ENCODE peak calls at places on chromosomes 1 and 21, in five cellular contexts. W is adrenal gland, C is GM23248, U is WERI-Rb-1, B is psoas muscle. X is an unnamed sample. For H3K9me3, the result is how much of the 10 kb centered on the place peaks cover.

GRCh38 chr1:20634594-20635084 is 1.4 kb downstream of the PINK1 start:
- DNase-seq in W (peak), C (peak), U (peak), B (peak), X (peak)

GRCh38 chr1:112399456-112399855 is 3.4 kb downstream of the CTTNBP2NL start:
- DNase-seq in C (no peak), W (no peak), B (no peak), U (no peak), X (no peak)

GRCh38 chr1:112698366-112699310 is 8.3 kb downstream of the RHOC start:
- DNase-seq in W (peak), U (no peak), C (no peak), B (no peak), X (no peak)

GRCh38 chr1:31297273-31298247 is 728 bp downstream of the ZCCHC17 start:
- DNase-seq in B (no peak), C (peak), U (no peak), W (no peak), X (peak)

GRCh38 chr1:101262601-101263348 is 26.0 kb downstream of the S1PR1 start:
- DNase-seq in U (no peak), B (no peak), W (no peak), C (no peak), X (no peak)

GRCh38 chr1:39409055-39409816 is 82.2 kb upstream of the BMP8A start:
- DNase-seq in U (no peak), C (peak), B (peak), W (peak), X (peak)

GRCh38 chr1:157490337-157491165 is 61.8 kb downstream of the FCRL5 start:
- DNase-seq in C (peak), B (peak), W (peak), U (peak), X (peak)

GRCh38 chr1:93592636-93592949 is 89.0 kb downstream of the BCAR3 start:
- DNase-seq in C (no peak), B (no peak), W (no peak), U (no peak), X (no peak)

GRCh38 chr1:38991638-38992449 is 768 bp downstream of the AKIRIN1 start:
- DNase-seq in B (no peak), U (peak), W (peak), C (peak), X (peak)

GRCh38 chr21:42447732-42448131 is 44.0 kb downstream of the UBASH3A start:
- DNase-seq in W (no peak), B (no peak), C (no peak), U (no peak), X (no peak)

GRCh38 chr1:157813269-157813668 is 6.7 kb downstream of the FCRL1 start:
- DNase-seq in C (no peak), W (no peak), B (no peak), U (no peak), X (no peak)

GRCh38 chr1:55474168-55474786 is 259.1 kb upstream of the USP24 start:
- DNase-seq in B (no peak), C (peak), U (no peak), W (no peak), X (peak)

GRCh38 chr1:14836426-14837140 is 238.1 kb downstream of the KAZN start:
- DNase-seq in B (no peak), C (no peak), U (no peak), W (no peak), X (no peak)

GRCh38 chr1:207810173-207810572 is 58.3 kb downstream of the CD46 start:
- DNase-seq in U (peak), C (peak), B (no peak), W (no peak), X (peak)

GRCh38 chr1:235502601-235503332 is 1.5 kb downstream of the B3GALNT2 start:
- DNase-seq in U (no peak), B (no peak), C (peak), W (no peak), X (peak)

GRCh38 chr1:24635195-24635843 is 7.8 kb upstream of the SRRM1 start:
- DNase-seq in B (no peak), C (peak), U (no peak), W (no peak), X (peak)

GRCh38 chr1:3568815-3569435 is 42.4 kb downstream of the MEGF6 start:
- DNase-seq in C (no peak), B (no peak), U (no peak), W (no peak), X (no peak)

GRCh38 chr1:178086294-178087255 is 7.3 kb upstream of the RASAL2 start:
- DNase-seq in B (no peak), U (no peak), C (peak), W (no peak), X (no peak)

GRCh38 chr1:174021611-174022079 is 512 bp downstream of the RC3H1 start:
- DNase-seq in U (peak), B (peak), C (peak), W (peak), X (peak)

GRCh38 chr21:43331962-43332458 is 94.9 kb downstream of the SIK1 start:
- DNase-seq in W (peak), B (peak), U (no peak), C (peak), X (no peak)

GRCh38 chr1:11768821-11769220 is 6.8 kb downstream of the C1orf167 start:
- DNase-seq in B (no peak), U (no peak), C (peak), W (no peak), X (no peak)

GRCh38 chr1:225652726-225653462 is at the start of gene ENAH:
- DNase-seq in U (peak), C (peak), B (peak), W (peak), X (peak)

GRCh38 chr1:77218477-77219165 is 609 bp downstream of the PIGK start:
- DNase-seq in U (no peak), C (peak), W (no peak), B (no peak), X (peak)

GRCh38 chr1:35851175-35851869 is 31.7 kb upstream of the AGO1 start:
- DNase-seq in W (peak), B (no peak), U (no peak), C (peak), X (no peak)

GRCh38 chr1:168008595-168008994 is 71.7 kb upstream of the MPC2 start:
- DNase-seq in U (no peak), C (no peak), W (no peak), B (no peak), X (no peak)

GRCh38 chr1:119768778-119769177 is at the start of gene HMGCS2:
- DNase-seq in W (no peak), B (no peak), U (no peak), C (no peak), X (no peak)

GRCh38 chr1:85157436-85157835 is 43.4 kb downstream of the SYDE2 start:
- DNase-seq in W (no peak), C (no peak), B (no peak), U (no peak), X (no peak)

GRCh38 chr1:230185076-230186001 is 118.3 kb downstream of the GALNT2 start:
- DNase-seq in B (no peak), U (no peak), W (no peak), C (no peak), X (no peak)

GRCh38 chr1:43049487-43049886 is 90.8 kb upstream of the SLC2A1 start:
- DNase-seq in W (no peak), B (no peak), C (no peak), U (peak), X (no peak)

GRCh38 chr1:197619008-197619640 is 156.2 kb downstream of the DENND1B start:
- DNase-seq in W (no peak), C (peak), B (no peak), U (no peak), X (no peak)

GRCh38 chr1:82392513-82392912 is 591.8 kb downstream of the ADGRL2 start:
- DNase-seq in W (no peak), B (no peak), U (no peak), C (peak), X (peak)

GRCh38 chr21:31162827-31163226 is 124.6 kb upstream of the KRTAP19-8 start:
- DNase-seq in B (no peak), W (no peak), C (peak), U (no peak), X (no peak)

GRCh38 chr21:33121715-33122475 is 52.0 kb downstream of the OLIG1 start:
- DNase-seq in B (no peak), W (no peak), U (peak), C (peak), X (peak)

GRCh38 chr1:176522310-176522846 is 59.4 kb downstream of the PAPPA2 start:
- DNase-seq in U (no peak), C (no peak), B (no peak), W (no peak), X (peak)

GRCh38 chr21:42247716-42248115 is 28.8 kb downstream of the ABCG1 start:
- DNase-seq in W (no peak), C (no peak), U (no peak), B (peak), X (no peak)

GRCh38 chr21:45153358-45154318 is 79.3 kb downstream of the ADARB1 start:
- DNase-seq in C (peak), U (no peak), B (no peak), W (no peak), X (no peak)

GRCh38 chr1:208170252-208170651 is 73.9 kb downstream of the PLXNA2 start:
- DNase-seq in C (no peak), U (no peak), B (no peak), W (no peak), X (no peak)

GRCh38 chr1:64469121-64469520 is 808 bp upstream of the CACHD1 start:
- DNase-seq in C (no peak), U (no peak), B (no peak), W (no peak), X (peak)

GRCh38 chr1:165257969-165258459 is 98.5 kb downstream of the LMX1A start:
- DNase-seq in B (peak), C (peak), U (peak), W (peak), X (peak)

GRCh38 chr1:243596441-243597183 is 253.4 kb downstream of the AKT3 start:
- DNase-seq in W (no peak), U (no peak), B (no peak), C (peak), X (peak)

GRCh38 chr1:227572752-227573151 is 9.4 kb downstream of the ZNF678 start:
- DNase-seq in W (no peak), B (no peak), C (no peak), U (no peak), X (no peak)
- H3K9me3 ChIP-seq in W (under half), B (under half), C (under half), U (under half), X (under half)

GRCh38 chr1:110384581-110385321 is 6.1 kb downstream of the SLC16A4 start:
- DNase-seq in C (no peak), W (no peak), U (no peak), B (no peak), X (no peak)
- H3K27ac ChIP-seq in C (no peak), W (no peak), U (no peak), B (no peak), X (no peak)

GRCh38 chr1:247102381-247102780 is 1.8 kb downstream of the ZNF669 start:
- DNase-seq in C (peak), B (no peak), W (no peak), U (no peak), X (no peak)
- H3K9me3 ChIP-seq in C (under half), B (under half), W (under half), U (under half), X (under half)

DNA sequence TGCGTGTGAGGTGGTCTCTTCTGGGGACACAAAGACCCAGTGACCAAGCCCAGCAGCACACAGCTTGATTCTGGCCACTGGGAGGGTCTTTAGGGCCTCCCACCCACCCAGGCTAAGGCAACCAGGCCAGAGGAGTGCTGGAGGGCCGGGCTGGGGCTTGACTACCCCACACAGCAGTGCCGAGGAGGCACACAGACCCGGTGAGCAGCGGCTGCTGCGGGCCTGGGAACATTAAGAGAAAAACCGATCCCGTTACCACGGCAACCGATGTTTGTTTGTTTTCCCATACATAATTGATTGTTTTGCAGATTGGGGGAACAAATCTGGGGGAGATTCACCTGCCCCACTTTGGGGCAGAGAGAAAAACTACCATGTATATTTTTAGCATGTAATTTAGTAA is 35.5 kb downstream of the CHD5 start:
- DNase-seq in C (no peak), B (no peak), W (no peak), U (no peak), X (no peak)
- H3K27ac ChIP-seq in C (no peak), B (no peak), W (no peak), U (no peak), X (no peak)

GRCh38 chr21:35801388-35801787 is 258.9 kb downstream of the SETD4 start:
- DNase-seq in W (no peak), U (no peak), C (no peak), B (no peak), X (no peak)
- H3K9me3 ChIP-seq in W (under half), U (under half), C (under half), B (under half), X (under half)

GRCh38 chr1:182809414-182809957 is 19.9 kb downstream of the NPL start:
- DNase-seq in B (no peak), C (peak), U (no peak), W (no peak), X (no peak)
- H3K27ac ChIP-seq in B (no peak), C (no peak), U (no peak), W (no peak), X (no peak)

GRCh38 chr1:228303596-228303995 is 95.8 kb downstream of the OBSCN start:
- DNase-seq in C (no peak), B (no peak), U (no peak), W (no peak), X (no peak)
- H3K9me3 ChIP-seq in C (under half), B (under half), U (under half), W (under half), X (under half)

DNA sequence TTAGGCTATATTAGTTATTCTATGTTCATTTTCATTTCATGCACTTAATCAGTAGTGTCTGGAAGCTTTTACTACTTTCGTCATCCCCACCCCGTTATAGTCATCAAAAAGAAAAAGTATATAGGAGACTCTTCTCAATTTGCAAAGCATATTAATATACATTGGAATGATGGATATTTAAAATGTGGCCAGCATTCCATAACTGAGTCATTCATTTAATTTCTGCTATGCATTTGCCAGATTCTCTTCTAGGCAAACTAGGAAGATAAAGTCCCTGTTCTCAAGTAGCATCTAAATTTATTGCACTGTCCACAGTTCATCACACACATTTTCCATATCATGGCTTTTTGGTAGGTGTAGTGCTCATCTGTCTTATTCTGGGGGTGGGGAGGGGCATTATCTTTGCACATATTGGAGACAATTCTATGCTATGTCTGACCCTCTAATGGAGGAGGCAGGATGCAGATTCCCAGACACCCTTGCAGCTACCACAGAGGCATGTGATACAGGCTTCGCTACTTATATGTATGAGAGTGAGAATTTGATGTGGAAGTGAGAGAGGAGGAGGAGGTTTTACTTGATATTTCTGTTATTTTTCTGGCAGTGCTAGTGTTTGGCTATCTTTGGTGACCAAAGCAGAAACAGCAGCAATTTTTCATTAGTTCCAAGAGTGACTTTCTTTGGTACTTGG is 125.8 kb downstream of the CTH start:
- DNase-seq in B (no peak), U (no peak), C (no peak), W (no peak), X (no peak)
- H3K27ac ChIP-seq in B (no peak), U (no peak), C (no peak), W (no peak), X (no peak)

GRCh38 chr1:40519517-40519916 is 10.9 kb downstream of the EXO5 start:
- DNase-seq in W (no peak), B (no peak), C (peak), U (no peak), X (no peak)
- H3K9me3 ChIP-seq in W (under half), B (under half), C (under half), U (under half), X (under half)

X was measured in mammary epithelial cell.